ENCODE peak calls at places on chromosomes 11 and 22, in four cellular contexts. P, Q, T and A are unnamed samples.

GRCh38 chr22:22786301-22787115 is 101.1 kb upstream of the IGLL5 start:
- DNase-seq in T (no peak), Q (no peak), P (no peak), A (no peak)

GRCh38 chr11:107856180-107856980 is 2.2 kb downstream of the SLC35F2 start:
- DNase-seq in P (no peak), Q (peak; percentile 11), T (no peak), A (no peak)

GRCh38 chr11:120546312-120547205 is 35.0 kb downstream of the GRIK4 start:
- DNase-seq in Q (peak; percentile 24), P (no peak), T (no peak), A (peak; percentile 31)

GRCh38 chr11:70377645-70378044 is 20.7 kb upstream of the CTTN start:
- DNase-seq in T (no peak), Q (no peak), P (no peak), A (no peak)

GRCh38 chr11:15627560-15627959 is 512.8 kb downstream of the INSC start:
- DNase-seq in P (no peak), T (no peak), Q (no peak), A (no peak)

GRCh38 chr11:104573431-104573830 is 324.8 kb downstream of the CASP12 start:
- DNase-seq in Q (no peak), P (no peak), T (no peak), A (no peak)

GRCh38 chr11:13209379-13209778 is 68.2 kb upstream of the BMAL1 start:
- DNase-seq in P (no peak), Q (no peak), T (no peak), A (no peak)

GRCh38 chr22:19448076-19448607 is 631 bp upstream of the C22orf39 start:
- DNase-seq in Q (peak; percentile 57), P (no peak), T (peak; percentile 72), A (peak; percentile 28)

GRCh38 chr11:108871152-108871551 is 206.3 kb downstream of the DDX10 start:
- DNase-seq in Q (no peak), P (peak; percentile 39), T (no peak), A (no peak)

GRCh38 chr11:128737704-128738103 is 43.8 kb downstream of the FLI1 start:
- DNase-seq in T (no peak), P (no peak), Q (no peak), A (no peak)

GRCh38 chr11:66336234-66337102 is at the start of gene RIN1:
- DNase-seq in P (no peak), Q (peak; percentile 71), T (peak; percentile 83), A (peak; percentile 75)

GRCh38 chr11:10076458-10077141 is 217.4 kb downstream of the SBF2 start:
- DNase-seq in Q (peak; percentile 25), P (peak; percentile 23), T (peak; percentile 78), A (peak; percentile 47)

GRCh38 chr22:24051568-24051967 is 40.5 kb downstream of the CABIN1 start:
- DNase-seq in T (no peak), Q (no peak), P (no peak), A (no peak)

GRCh38 chr11:73784080-73784634 is 3.5 kb upstream of the MRPL48 start:
- DNase-seq in T (no peak), P (no peak), Q (no peak), A (no peak)

GRCh38 chr11:63609971-63610580 is 4.2 kb downstream of the PLAAT3 start:
- DNase-seq in P (no peak), T (peak; percentile 47), Q (no peak), A (peak; percentile 16)

DNA sequence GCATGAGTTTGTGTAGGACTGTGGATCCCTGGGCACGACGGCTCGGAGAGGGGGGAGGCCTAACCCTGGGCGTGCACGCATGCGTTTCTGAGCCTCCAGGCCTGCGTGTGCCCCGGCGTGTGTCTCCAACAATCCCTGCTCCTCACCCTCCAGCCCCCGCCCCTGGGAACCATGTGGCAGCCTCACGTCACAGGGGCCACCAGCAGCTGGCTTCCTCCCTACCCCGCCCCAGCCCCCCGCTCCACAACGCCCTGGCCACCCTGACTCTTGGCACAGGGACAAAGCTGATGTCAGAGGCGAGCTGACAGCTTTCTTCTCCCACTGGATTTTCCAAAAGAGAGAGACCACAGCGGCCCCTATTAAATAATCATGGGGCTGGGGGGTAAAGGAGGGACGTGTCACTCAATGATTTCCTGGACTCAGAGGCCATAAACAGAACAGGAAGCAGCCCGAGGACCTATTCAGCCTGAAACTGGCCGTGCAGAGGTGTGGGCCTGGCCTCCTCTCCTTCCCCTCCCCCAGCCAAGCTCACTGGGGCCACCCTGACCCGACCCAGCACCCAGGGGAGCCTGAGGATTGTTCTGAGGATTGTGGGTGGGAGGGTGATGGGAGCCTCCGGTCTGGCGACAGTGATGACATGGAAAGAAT is 6.8 kb upstream of the LIF start:
- DNase-seq in Q (peak; percentile 82), T (no peak), P (no peak), A (peak; percentile 43)
- TF ChIP-seq EP300 in Q (no peak), T (no peak), P (no peak), A (no peak)

GRCh38 chr22:30288414-30289125 is 735 bp downstream of the CASTOR1 start:
- DNase-seq in P (no peak), Q (no peak), T (peak; percentile 72), A (no peak)
- TF ChIP-seq POLR2AphosphoS5 in P (no peak), Q (no peak), T (no peak), A (no peak)

DNA sequence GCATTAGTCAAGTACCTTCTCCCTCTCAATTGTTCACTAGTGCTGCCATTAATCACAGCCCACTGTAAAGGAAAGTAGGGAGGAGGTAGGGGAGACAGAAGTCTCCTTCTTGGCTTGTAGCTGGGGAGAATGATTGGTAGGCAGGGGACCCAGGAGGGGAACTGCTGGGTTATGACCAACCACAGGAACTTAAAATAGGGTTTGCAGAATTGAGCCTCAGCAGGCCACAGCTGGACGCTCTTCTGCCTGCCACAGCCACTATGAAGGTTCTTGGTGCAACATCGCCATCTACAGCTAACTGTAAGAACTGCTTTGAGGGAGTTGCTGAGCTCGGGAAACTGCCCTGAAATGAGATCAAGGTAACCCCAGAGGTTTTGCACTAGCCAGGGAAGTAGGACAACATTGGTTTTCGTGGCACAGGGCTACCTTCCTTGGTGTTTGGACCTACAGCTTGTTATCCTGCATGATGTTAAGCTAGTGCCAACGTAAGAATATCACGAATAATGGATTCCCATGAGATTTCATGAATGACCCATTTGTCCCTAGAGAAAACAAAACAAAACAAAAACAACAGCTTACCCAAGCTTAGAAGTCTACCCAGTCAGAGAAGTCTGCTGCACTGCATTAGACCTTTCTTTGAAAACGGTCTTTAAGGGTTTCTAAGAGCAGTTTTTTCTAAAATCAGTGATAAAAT is 787.1 kb upstream of the API5 start:
- DNase-seq in Q (peak; percentile 28), P (peak; percentile 59), T (peak; percentile 55), A (peak; percentile 45)
- TF ChIP-seq EP300 in Q (no peak), P (no peak), T (no peak), A (no peak)

GRCh38 chr22:44154431-44154942 is 26.2 kb upstream of the PARVG start:
- DNase-seq in T (no peak), P (no peak), Q (no peak), A (no peak)
- TF ChIP-seq POLR2AphosphoS5 in T (no peak), P (no peak), Q (no peak), A (no peak)